ENCODE peak calls at places on chromosomes 2 and 18, in four cellular contexts. One of them, this sample, is unnamed. For H3K36me3, the result is how much of the 10 kb centered on the place peaks cover.

GRCh38 chr2:170771049-170771937 is 1.1 kb downstream of the ERICH2 start:
- DNase-seq in K562: peak
- DNase-seq in left lung: no peak
- DNase-seq in aorta: no peak
- DNase-seq in this sample: peak

GRCh38 chr2:28352104-28352503 is 40.6 kb upstream of the FOSL2 start:
- DNase-seq in K562: no peak
- DNase-seq in left lung: peak
- DNase-seq in aorta: peak
- DNase-seq in this sample: no peak

GRCh38 chr2:168316073-168316440 is 68.7 kb upstream of the STK39 start:
- DNase-seq in K562: no peak
- DNase-seq in left lung: no peak
- DNase-seq in aorta: no peak
- DNase-seq in this sample: no peak

GRCh38 chr2:240893363-240893828 is 2.6 kb downstream of the MAB21L4 start:
- DNase-seq in K562: no peak
- DNase-seq in left lung: peak
- DNase-seq in aorta: no peak
- DNase-seq in this sample: no peak

GRCh38 chr2:201470821-201471731 is 19.5 kb downstream of the STRADB start:
- DNase-seq in K562: no peak
- DNase-seq in left lung: no peak
- DNase-seq in aorta: no peak
- DNase-seq in this sample: no peak

GRCh38 chr2:182259629-182260150 is 167.1 kb downstream of the PDE1A start:
- DNase-seq in K562: no peak
- DNase-seq in left lung: no peak
- DNase-seq in aorta: no peak
- DNase-seq in this sample: no peak

GRCh38 chr2:225725726-225726125 is 326.2 kb downstream of the NYAP2 start:
- DNase-seq in K562: no peak
- DNase-seq in left lung: no peak
- DNase-seq in aorta: no peak
- DNase-seq in this sample: no peak

GRCh38 chr18:49520661-49521145 is 33.7 kb upstream of the C18orf32 start:
- DNase-seq in K562: no peak
- DNase-seq in left lung: no peak
- DNase-seq in aorta: no peak
- DNase-seq in this sample: no peak

GRCh38 chr2:241561811-241562210 is 3.3 kb downstream of the BOK start:
- DNase-seq in K562: peak
- DNase-seq in left lung: peak
- DNase-seq in aorta: peak
- DNase-seq in this sample: no peak

GRCh38 chr2:33497177-33497787 is 20.8 kb downstream of the RASGRP3 start:
- DNase-seq in K562: no peak
- DNase-seq in left lung: no peak
- DNase-seq in aorta: no peak
- DNase-seq in this sample: no peak

GRCh38 chr2:169707626-169708025 is 13.4 kb downstream of the PHOSPHO2 start:
- DNase-seq in K562: no peak
- DNase-seq in left lung: no peak
- DNase-seq in aorta: no peak
- DNase-seq in this sample: no peak

GRCh38 chr2:54676656-54677055 is 46.8 kb upstream of the EML6 start:
- DNase-seq in K562: no peak
- DNase-seq in left lung: no peak
- DNase-seq in aorta: no peak
- DNase-seq in this sample: no peak

GRCh38 chr2:36456227-36456788 is 100.7 kb downstream of the CRIM1 start:
- DNase-seq in K562: no peak
- DNase-seq in left lung: peak
- DNase-seq in aorta: peak
- DNase-seq in this sample: no peak

GRCh38 chr2:3480352-3481010 is 38.9 kb downstream of the ADI1 start:
- DNase-seq in K562: peak
- DNase-seq in left lung: no peak
- DNase-seq in aorta: no peak
- DNase-seq in this sample: no peak

GRCh38 chr2:120016800-120017199 is 3.9 kb downstream of the EPB41L5 start:
- DNase-seq in K562: no peak
- DNase-seq in left lung: no peak
- DNase-seq in aorta: no peak
- DNase-seq in this sample: no peak

GRCh38 chr18:22703883-22704626 is 229.1 kb upstream of the RBBP8 start:
- DNase-seq in K562: peak
- DNase-seq in left lung: no peak
- DNase-seq in aorta: no peak
- DNase-seq in this sample: peak

GRCh38 chr2:10370895-10371294 is 68.2 kb downstream of the HPCAL1 start:
- DNase-seq in K562: no peak
- DNase-seq in left lung: no peak
- DNase-seq in aorta: no peak
- DNase-seq in this sample: no peak

GRCh38 chr2:177261115-177261779 is 3.3 kb downstream of the NFE2L2 start:
- DNase-seq in K562: no peak
- DNase-seq in left lung: no peak
- DNase-seq in aorta: no peak
- DNase-seq in this sample: no peak

GRCh38 chr2:71807969-71808451 is 339.7 kb downstream of the CYP26B1 start:
- DNase-seq in K562: no peak
- DNase-seq in left lung: no peak
- DNase-seq in aorta: no peak
- DNase-seq in this sample: no peak

GRCh38 chr2:120741514-120742448 is 6.1 kb downstream of the GLI2 start:
- DNase-seq in K562: no peak
- DNase-seq in left lung: no peak
- DNase-seq in aorta: peak
- DNase-seq in this sample: no peak

GRCh38 chr2:80527119-80527518 is 222.6 kb upstream of the LRRTM1 start:
- DNase-seq in K562: no peak
- DNase-seq in left lung: no peak
- DNase-seq in aorta: no peak
- DNase-seq in this sample: no peak

GRCh38 chr18:30903566-30903965 is 139.0 kb downstream of the DSC3 start:
- DNase-seq in K562: no peak
- DNase-seq in left lung: no peak
- DNase-seq in aorta: no peak
- DNase-seq in this sample: no peak

GRCh38 chr2:111046670-111047069 is 74.0 kb upstream of the BCL2L11 start:
- DNase-seq in K562: no peak
- DNase-seq in left lung: no peak
- DNase-seq in aorta: no peak
- DNase-seq in this sample: no peak

GRCh38 chr2:230327418-230328154 is 593 bp downstream of the SP140L start:
- DNase-seq in K562: peak
- DNase-seq in left lung: no peak
- DNase-seq in aorta: no peak
- DNase-seq in this sample: no peak

GRCh38 chr18:35464731-35465728 is 32.7 kb downstream of the INO80C start:
- DNase-seq in K562: no peak
- DNase-seq in left lung: no peak
- DNase-seq in aorta: no peak
- DNase-seq in this sample: no peak

GRCh38 chr2:157898591-157898996 is 22.5 kb upstream of the ACVR1 start:
- DNase-seq in K562: peak
- DNase-seq in left lung: peak
- DNase-seq in aorta: no peak
- DNase-seq in this sample: no peak

GRCh38 chr2:162478721-162479129 is 134.8 kb downstream of the GCA start:
- DNase-seq in K562: no peak
- DNase-seq in left lung: no peak
- DNase-seq in aorta: no peak
- DNase-seq in this sample: no peak

GRCh38 chr2:121650554-121650930 is 1.3 kb upstream of the CLASP1 start:
- DNase-seq in K562: peak
- DNase-seq in left lung: no peak
- DNase-seq in aorta: no peak
- DNase-seq in this sample: peak

GRCh38 chr2:230793573-230794359 is 71.0 kb upstream of the ITM2C start:
- DNase-seq in K562: no peak
- DNase-seq in left lung: peak
- DNase-seq in aorta: peak
- DNase-seq in this sample: peak

GRCh38 chr2:31227711-31228125 is 6.2 kb upstream of the EHD3 start:
- DNase-seq in K562: no peak
- DNase-seq in left lung: no peak
- DNase-seq in aorta: no peak
- DNase-seq in this sample: no peak

GRCh38 chr18:52869942-52870907 is 530.2 kb downstream of the DCC start:
- DNase-seq in K562: no peak
- DNase-seq in left lung: no peak
- DNase-seq in aorta: no peak
- DNase-seq in this sample: no peak

GRCh38 chr2:216083464-216084279 is 2.0 kb downstream of the TMEM169 start:
- DNase-seq in K562: peak
- DNase-seq in left lung: no peak
- DNase-seq in aorta: no peak
- DNase-seq in this sample: no peak

GRCh38 chr2:75238670-75239330 is 39.5 kb upstream of the TACR1 start:
- DNase-seq in K562: no peak
- DNase-seq in left lung: no peak
- DNase-seq in aorta: no peak
- DNase-seq in this sample: no peak

GRCh38 chr2:230690439-230690838 is 22.2 kb upstream of the CAB39 start:
- DNase-seq in K562: no peak
- DNase-seq in left lung: peak
- DNase-seq in aorta: no peak
- DNase-seq in this sample: no peak

GRCh38 chr2:12331698-12332097 is 385.0 kb upstream of the TRIB2 start:
- DNase-seq in K562: no peak
- DNase-seq in left lung: no peak
- DNase-seq in aorta: no peak
- DNase-seq in this sample: no peak

GRCh38 chr2:29192526-29192925 is 77.3 kb downstream of the CLIP4 start:
- DNase-seq in K562: no peak
- DNase-seq in left lung: no peak
- DNase-seq in aorta: no peak
- DNase-seq in this sample: no peak

GRCh38 chr2:202267495-202267894 is 1.9 kb downstream of the NOP58 start:
- DNase-seq in K562: peak
- DNase-seq in left lung: no peak
- DNase-seq in aorta: no peak
- DNase-seq in this sample: no peak

GRCh38 chr2:151162185-151162584 is 99.5 kb downstream of the RBM43 start:
- DNase-seq in K562: no peak
- DNase-seq in left lung: no peak
- DNase-seq in aorta: no peak
- DNase-seq in this sample: no peak

GRCh38 chr2:171434671-171434980 is 600 bp downstream of the DCAF17 start:
- DNase-seq in K562: peak
- DNase-seq in left lung: peak
- DNase-seq in aorta: no peak
- DNase-seq in this sample: no peak

GRCh38 chr18:58793361-58793760 is 71.3 kb upstream of the ZNF532 start:
- DNase-seq in K562: no peak
- DNase-seq in left lung: no peak
- DNase-seq in aorta: no peak
- DNase-seq in this sample: no peak
- H3K27ac ChIP-seq in K562: no peak
- H3K27ac ChIP-seq in left lung: no peak
- H3K27ac ChIP-seq in aorta: no peak
- H3K27ac ChIP-seq in this sample: no peak

DNA sequence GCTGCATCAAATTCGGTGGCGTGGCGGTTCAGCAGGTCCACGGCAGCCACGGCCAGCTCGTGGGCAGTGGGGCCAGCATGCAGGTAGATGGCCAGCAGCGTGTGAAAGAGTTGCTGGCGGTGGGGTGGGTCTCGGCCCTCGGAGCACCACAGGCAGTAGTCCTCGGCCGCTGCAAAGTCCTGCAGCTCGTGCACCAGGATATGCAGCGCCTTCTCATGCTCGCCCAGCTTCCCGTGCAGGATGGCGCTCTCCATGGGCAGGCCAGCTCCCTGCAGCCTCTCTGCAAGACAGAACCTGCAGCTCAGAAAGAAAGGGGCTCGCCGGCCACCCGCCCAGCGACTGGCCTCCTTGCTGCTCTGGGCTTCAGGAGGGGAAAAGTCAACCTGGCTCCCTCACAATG is 27.9 kb downstream of the GPR45 start:
- DNase-seq in K562: no peak
- DNase-seq in left lung: no peak
- DNase-seq in aorta: no peak
- DNase-seq in this sample: no peak
- H3K36me3 ChIP-seq in K562: half or more
- H3K36me3 ChIP-seq in left lung: half or more
- H3K36me3 ChIP-seq in aorta: under half
- H3K36me3 ChIP-seq in this sample: half or more

GRCh38 chr2:68824831-68825230 is 46.4 kb downstream of the BMP10 start:
- DNase-seq in K562: no peak
- DNase-seq in left lung: no peak
- DNase-seq in aorta: peak
- DNase-seq in this sample: no peak

GRCh38 chr2:68828887-68829708 is 42.1 kb downstream of the BMP10 start:
- DNase-seq in K562: peak
- DNase-seq in left lung: peak
- DNase-seq in aorta: peak
- DNase-seq in this sample: peak

GRCh38 chr2:68829764-68830163 is 41.4 kb downstream of the BMP10 start:
- DNase-seq in K562: no peak
- DNase-seq in left lung: no peak
- DNase-seq in aorta: no peak
- DNase-seq in this sample: no peak

GRCh38 chr2:68825891-68826290 is 45.3 kb downstream of the BMP10 start:
- DNase-seq in K562: no peak
- DNase-seq in left lung: no peak
- DNase-seq in aorta: no peak
- DNase-seq in this sample: no peak

GRCh38 chr2:68827681-68828080 is 43.5 kb downstream of the BMP10 start:
- DNase-seq in K562: no peak
- DNase-seq in left lung: no peak
- DNase-seq in aorta: no peak
- DNase-seq in this sample: no peak
- H3K27ac ChIP-seq in K562: no peak
- H3K27ac ChIP-seq in left lung: peak
- H3K27ac ChIP-seq in aorta: no peak
- H3K27ac ChIP-seq in this sample: peak

GRCh38 chr18:8800876-8801262 is 95.5 kb downstream of the MTCL1 start:
- DNase-seq in K562: no peak
- DNase-seq in left lung: no peak
- DNase-seq in aorta: no peak
- DNase-seq in this sample: no peak
- H3K36me3 ChIP-seq in K562: under half
- H3K36me3 ChIP-seq in left lung: under half
- H3K36me3 ChIP-seq in aorta: under half
- H3K36me3 ChIP-seq in this sample: under half

GRCh38 chr18:62435435-62436031 is 87.3 kb upstream of the ZCCHC2 start:
- DNase-seq in K562: no peak
- DNase-seq in left lung: no peak
- DNase-seq in aorta: no peak
- DNase-seq in this sample: no peak
- H3K27ac ChIP-seq in K562: no peak
- H3K27ac ChIP-seq in left lung: peak
- H3K27ac ChIP-seq in aorta: no peak
- H3K27ac ChIP-seq in this sample: no peak